ENCODE peak calls at places on chromosomes 1 and 21, in eight cellular contexts. Y is body of pancreas, T is ovary, C is A549, O is endothelial cell of umbilical vein, K is transverse colon, V is heart left ventricle, B is stomach. W is an unnamed sample. For H3K4me1, the result is how much of the 10 kb centered on the place peaks cover.

GRCh38 chr1:61491497-61491896 is 233.4 kb downstream of the TM2D1 start:
- DNase-seq in T (peak), V (no peak), O (no peak), C (no peak), B (no peak), K (no peak), Y (no peak), W (no peak)

GRCh38 chr1:33435096-33435820 is 4.4 kb upstream of the PHC2 start:
- DNase-seq in K (no peak), T (no peak), C (no peak), V (no peak), O (no peak), B (no peak), Y (no peak), W (no peak)

GRCh38 chr21:14875704-14876364 is 189.0 kb downstream of the NRIP1 start:
- DNase-seq in C (no peak), O (no peak), V (no peak), B (no peak), T (no peak), Y (no peak), K (no peak), W (no peak)

GRCh38 chr1:234989479-234990327 is 138.9 kb downstream of the TOMM20 start:
- DNase-seq in K (no peak), B (no peak), O (no peak), T (no peak), C (no peak), V (no peak), Y (no peak), W (no peak)

GRCh38 chr1:23100074-23100748 is 68.4 kb downstream of the LUZP1 start:
- DNase-seq in O (peak), V (no peak), C (peak), B (peak), T (peak), K (no peak), Y (peak), W (no peak)

GRCh38 chr1:198610362-198610761 is 28.5 kb upstream of the PTPRC start:
- DNase-seq in O (no peak), C (no peak), K (no peak), V (no peak), B (no peak), Y (no peak), T (no peak), W (no peak)

GRCh38 chr1:179826626-179827280 is 50.9 kb downstream of the TOR1AIP2 start:
- DNase-seq in K (no peak), Y (no peak), B (no peak), C (no peak), T (no peak), O (no peak), V (no peak), W (no peak)

GRCh38 chr1:67148516-67149178 is 13.9 kb upstream of the C1orf141 start:
- DNase-seq in T (no peak), O (no peak), K (no peak), C (no peak), V (no peak), Y (no peak), B (no peak), W (no peak)

GRCh38 chr1:15788624-15789301 is 18.7 kb downstream of the UQCRHL start:
- DNase-seq in B (no peak), C (no peak), T (no peak), V (no peak), O (peak), K (no peak), Y (no peak), W (no peak)

GRCh38 chr1:8218351-8219092 is 99.4 kb upstream of the SLC45A1 start:
- DNase-seq in C (no peak), Y (no peak), B (no peak), K (no peak), O (no peak), T (no peak), V (no peak), W (no peak)

GRCh38 chr1:8213676-8214075 is 104.2 kb upstream of the SLC45A1 start:
- DNase-seq in K (no peak), B (no peak), O (no peak), C (peak), V (no peak), Y (no peak), T (no peak), W (peak)

GRCh38 chr1:1267488-1268283 is 6.0 kb downstream of the UBE2J2 start:
- DNase-seq in T (no peak), Y (no peak), V (no peak), K (no peak), O (no peak), C (no peak), B (no peak), W (no peak)

GRCh38 chr1:48671578-48671977 is 105.1 kb downstream of the BEND5 start:
- DNase-seq in T (no peak), B (no peak), C (no peak), Y (no peak), V (no peak), K (no peak), O (no peak), W (no peak)

GRCh38 chr1:16162163-16162822 is 6.4 kb upstream of the EPHA2 start:
- DNase-seq in V (no peak), C (no peak), K (peak), T (no peak), O (no peak), Y (no peak), B (peak), W (no peak)

GRCh38 chr1:228015276-228016180 is 8.7 kb downstream of the WNT3A start:
- DNase-seq in O (no peak), T (no peak), B (no peak), K (no peak), Y (no peak), C (no peak), V (no peak), W (no peak)

GRCh38 chr1:224851210-224851849 is 78.1 kb upstream of the DNAH14 start:
- DNase-seq in K (peak), V (peak), Y (peak), T (peak), B (peak), C (peak), O (peak), W (peak)

GRCh38 chr21:42570362-42570761 is 56.7 kb downstream of the SLC37A1 start:
- DNase-seq in T (peak), B (peak), O (no peak), Y (no peak), K (peak), V (no peak), C (no peak), W (peak)

GRCh38 chr1:215744419-215744818 is 177.3 kb downstream of the KCTD3 start:
- DNase-seq in C (no peak), K (no peak), T (no peak), O (no peak), Y (no peak), B (no peak), V (no peak), W (no peak)

DNA sequence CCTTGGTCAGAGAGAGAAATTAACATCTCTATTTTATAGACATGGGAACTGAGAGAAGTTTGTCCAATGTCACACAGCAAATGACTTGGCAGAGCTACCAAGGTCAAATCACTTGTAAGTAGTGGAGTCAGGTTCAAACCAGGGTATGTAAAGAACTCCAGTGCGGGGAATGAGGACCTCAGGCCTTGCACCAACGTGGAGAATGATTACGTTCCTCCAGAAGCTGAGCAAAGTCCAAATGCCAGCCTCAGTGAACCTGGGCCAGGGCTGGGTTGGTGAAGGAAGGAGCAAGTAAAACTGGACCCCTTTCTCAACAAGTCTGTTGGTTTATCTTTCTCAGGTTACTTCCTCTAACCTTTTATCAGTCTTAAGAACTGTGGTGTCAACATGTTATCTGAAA is 1.8 kb upstream of the CSF1 start:
- DNase-seq in T (no peak), C (no peak), V (no peak), B (no peak), Y (no peak), K (no peak), O (no peak), W (no peak)
- TF ChIP-seq POLR2A in T (no peak), C (no peak), V (no peak), B (no peak), Y (no peak), K (no peak), O (no peak), W (no peak)

GRCh38 chr1:17553970-17554369 is 14.5 kb downstream of the ARHGEF10L start:
- DNase-seq in B (no peak), K (no peak), C (peak), O (no peak), Y (no peak), V (no peak), T (no peak), W (no peak)
- H3K4me1 ChIP-seq in B (under half), K (under half), C (under half), O (under half), Y (under half), V (under half), T (under half), W (under half)

DNA sequence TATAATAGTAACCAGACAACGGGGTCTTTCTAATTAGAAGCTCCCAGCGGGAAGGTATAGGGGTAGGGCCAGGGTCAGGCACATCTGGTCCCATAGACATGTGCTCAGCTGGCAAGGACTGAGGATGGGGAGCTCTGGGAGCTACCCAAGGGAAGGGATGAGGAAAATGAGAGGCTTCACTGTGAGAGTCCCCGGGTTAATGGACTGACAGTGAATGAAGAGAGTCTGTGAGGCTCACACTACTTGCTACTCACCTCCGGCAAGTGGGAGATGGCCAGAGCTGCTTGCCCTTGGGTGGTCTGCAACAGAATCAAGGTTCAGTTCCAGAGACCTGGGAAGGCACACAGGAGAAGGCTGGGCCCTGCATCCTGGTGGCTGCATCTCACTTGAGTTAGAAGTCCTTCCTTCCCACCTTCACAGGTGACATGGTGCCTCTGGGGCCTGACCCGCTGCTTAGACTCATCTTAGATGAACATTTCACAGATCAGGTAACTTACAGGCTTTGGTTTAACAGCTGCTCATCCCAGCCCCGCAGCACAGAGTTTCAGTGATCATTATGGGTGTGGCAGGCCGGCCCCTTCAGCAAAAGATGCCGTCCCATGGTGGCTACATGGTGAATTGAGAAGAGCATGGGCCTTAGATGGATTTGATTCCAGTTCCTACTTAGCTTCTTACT is 31.7 kb downstream of the EIF2D start:
- DNase-seq in B (no peak), T (no peak), K (no peak), Y (no peak), O (no peak), V (no peak), C (no peak), W (no peak)
- H3K4me3 ChIP-seq in B (no peak), T (no peak), K (no peak), Y (no peak), O (no peak), V (peak), C (no peak), W (no peak)

DNA sequence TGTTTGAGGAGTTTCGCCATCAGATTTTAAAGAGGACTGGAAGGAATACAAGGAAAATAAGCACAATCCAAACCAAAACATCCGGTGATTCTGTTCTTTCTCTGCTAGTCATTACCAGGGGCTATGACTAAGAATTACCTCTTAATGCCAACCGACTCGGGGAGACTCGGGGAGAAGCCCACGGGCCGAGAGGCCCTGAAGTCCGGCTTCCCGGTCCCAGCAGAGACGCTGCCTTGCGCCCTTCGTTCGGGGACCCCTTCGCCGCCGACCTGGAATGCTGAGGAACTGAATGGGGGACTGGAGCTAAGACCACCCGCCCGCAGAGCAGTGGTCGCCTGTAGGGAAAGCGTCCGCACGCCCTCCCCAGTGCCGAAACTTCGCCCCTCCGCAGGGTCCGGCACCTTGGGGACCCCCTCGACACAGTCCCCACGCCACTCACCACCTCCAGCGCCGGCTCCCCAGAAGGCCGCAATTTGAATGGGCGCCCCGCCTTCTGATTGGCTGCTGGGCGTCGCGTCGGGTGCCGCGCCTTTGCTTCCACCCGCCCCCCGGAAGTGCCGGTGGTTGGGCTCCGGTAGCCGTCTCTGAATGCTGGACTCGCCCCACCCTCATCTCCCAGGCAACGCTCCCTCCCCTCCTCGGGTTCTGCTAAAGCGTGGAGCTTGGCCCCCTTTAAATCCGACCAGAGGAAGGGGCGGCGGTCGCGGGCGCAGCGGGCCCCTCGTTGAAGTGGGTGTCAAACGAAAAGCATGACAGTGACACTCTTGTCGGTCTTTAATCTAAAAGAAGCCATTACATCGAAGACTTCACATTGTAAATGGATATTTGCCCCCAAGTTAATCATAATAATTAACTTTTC is at the start of gene KIF14:
- DNase-seq in O (peak), Y (peak), B (peak), K (peak), C (peak), V (peak), T (peak), W (peak)
- TF ChIP-seq POLR2A in O (peak), Y (no peak), B (no peak), K (no peak), C (no peak), V (no peak), T (no peak), W (no peak)

GRCh38 chr21:33648555-33648954 is 6.3 kb downstream of the ITSN1 start:
- DNase-seq in V (no peak), T (no peak), B (no peak), Y (no peak), O (no peak), K (no peak), C (no peak), W (no peak)

GRCh38 chr21:33650230-33650629 is 7.9 kb downstream of the ITSN1 start:
- DNase-seq in Y (no peak), C (no peak), V (no peak), O (no peak), B (no peak), K (no peak), T (no peak), W (no peak)

GRCh38 chr21:33654412-33654811 is 12.1 kb downstream of the ITSN1 start:
- DNase-seq in O (no peak), K (no peak), C (no peak), V (no peak), T (no peak), B (no peak), Y (no peak), W (no peak)

GRCh38 chr21:33651965-33652680 is 9.8 kb downstream of the ITSN1 start:
- DNase-seq in O (no peak), B (no peak), T (no peak), C (no peak), V (no peak), Y (no peak), K (no peak), W (no peak)

DNA sequence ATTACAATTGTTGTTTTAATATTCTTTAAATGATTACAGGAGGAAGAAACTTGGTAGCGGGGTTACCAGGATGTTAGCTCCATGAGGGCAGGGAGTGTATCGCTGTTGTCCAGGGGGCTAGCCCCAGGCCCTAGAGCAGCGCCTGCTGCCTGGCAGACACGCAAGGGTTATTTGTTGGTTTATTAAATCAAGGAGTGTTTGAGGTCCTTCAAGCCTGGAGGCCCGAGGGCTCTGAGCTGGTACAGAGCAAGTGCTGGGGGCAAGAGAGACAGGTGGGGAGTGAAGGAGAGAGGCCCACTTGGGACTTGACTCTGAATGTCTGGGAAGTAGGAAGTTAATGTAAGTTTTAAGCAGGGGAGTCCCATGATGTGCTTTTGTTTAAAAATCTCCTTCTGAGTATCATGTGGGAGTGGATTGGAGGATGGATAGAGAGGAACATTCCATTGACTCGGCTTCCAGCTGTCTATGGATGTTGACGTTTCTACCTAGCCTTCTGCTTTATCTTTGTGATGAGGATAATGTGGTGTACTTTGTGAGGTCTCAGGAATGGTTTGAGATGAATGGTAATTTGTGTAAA is 8.7 kb downstream of the ITSN1 start:
- DNase-seq in K (no peak), T (no peak), B (no peak), V (no peak), Y (no peak), C (no peak), O (no peak), W (no peak)
- H3K4me1 ChIP-seq in K (under half), T (under half), B (under half), V (under half), Y (under half), C (under half), O (under half), W (under half)

GRCh38 chr1:203480525-203481084 is 5.0 kb downstream of the PRELP start:
- DNase-seq in T (peak), B (peak), Y (peak), C (peak), K (peak), V (peak), O (peak), W (peak)

GRCh38 chr1:203478986-203479385 is 3.4 kb downstream of the PRELP start:
- DNase-seq in K (no peak), C (no peak), B (no peak), Y (no peak), V (no peak), O (no peak), T (no peak), W (no peak)

GRCh38 chr1:203479646-203480045 is 4.0 kb downstream of the PRELP start:
- DNase-seq in T (no peak), C (no peak), B (no peak), K (no peak), Y (no peak), V (no peak), O (no peak), W (no peak)

GRCh38 chr1:203481186-203481585 is 5.6 kb downstream of the PRELP start:
- DNase-seq in B (no peak), K (no peak), Y (no peak), V (no peak), O (no peak), C (no peak), T (no peak), W (no peak)

DNA sequence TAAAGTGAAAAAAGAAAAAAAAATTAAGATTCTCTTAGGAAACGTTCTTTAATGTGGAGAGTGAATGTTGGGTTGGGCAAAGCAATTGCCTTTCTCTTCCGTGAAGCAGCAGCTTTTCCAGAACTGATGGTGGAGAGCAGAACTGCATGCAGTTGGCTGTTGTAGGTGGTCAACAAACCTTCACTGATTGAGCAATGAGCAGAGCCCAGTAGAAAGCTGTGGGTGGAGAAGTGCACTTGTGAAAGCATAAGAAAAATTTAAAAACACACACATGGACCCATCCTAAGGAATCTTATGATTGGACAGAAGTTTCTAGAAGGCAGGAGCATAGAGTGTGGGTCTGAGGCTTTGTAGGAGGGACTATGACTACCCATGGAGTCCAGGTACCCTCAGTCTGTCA is 4.5 kb downstream of the PRELP start:
- DNase-seq in T (peak), O (no peak), C (no peak), B (no peak), K (no peak), Y (no peak), V (no peak), W (no peak)
- H3K4me3 ChIP-seq in T (peak), O (no peak), C (no peak), B (peak), K (no peak), Y (no peak), V (no peak), W (no peak)

DNA sequence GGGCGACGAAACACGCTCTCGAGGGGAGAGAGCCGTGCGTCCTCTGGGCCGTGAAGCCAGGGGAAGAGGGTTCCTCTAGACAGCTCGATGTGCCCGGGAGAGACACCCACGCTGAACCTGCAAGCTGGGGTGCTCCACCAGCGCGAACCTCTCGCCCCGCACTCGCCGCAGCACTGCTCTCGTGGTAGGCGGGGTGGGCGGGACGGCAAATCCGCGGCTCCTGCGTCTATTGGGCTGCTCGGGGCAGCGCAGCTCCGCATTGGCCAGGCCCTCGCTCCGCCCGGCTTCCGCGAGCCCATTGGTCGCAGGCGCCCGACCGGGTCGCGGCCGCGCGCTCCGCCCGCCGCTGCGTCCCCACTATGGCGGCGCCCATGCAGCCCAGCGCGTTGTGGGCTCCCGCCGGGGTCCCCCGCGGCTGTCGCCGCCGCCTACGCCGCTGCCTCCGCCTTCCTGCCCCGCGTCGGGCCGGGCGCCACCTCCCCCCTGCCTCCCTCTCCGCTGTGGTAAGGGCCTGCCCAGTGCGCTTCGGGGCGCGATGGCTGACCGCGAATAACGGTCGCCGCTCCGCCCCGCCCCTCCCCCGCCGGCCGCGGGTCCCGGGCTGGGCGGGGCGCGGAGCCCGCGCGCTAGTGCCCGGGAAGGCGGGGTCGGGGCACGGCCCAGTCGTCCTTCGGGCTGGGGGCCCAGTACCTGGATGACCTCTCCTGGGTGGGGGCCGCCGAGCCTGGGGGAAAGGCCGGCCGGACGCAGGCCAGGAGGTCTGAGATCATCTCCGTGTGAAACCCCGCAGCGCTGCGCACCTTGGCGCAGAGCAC is at the start of gene ST3GAL3:
- DNase-seq in T (peak), B (peak), Y (peak), O (peak), K (peak), V (peak), C (peak), W (peak)
- TF ChIP-seq POLR2A in T (peak), B (no peak), Y (peak), O (peak), K (peak), V (no peak), C (peak), W (no peak)